ENCODE peak calls at places on chromosome 4, in six cellular contexts. L is left lung, S is tibial artery, E is AG04449, Z is choroid plexus epithelial cell, Y is pancreas. W is an unnamed sample.

GRCh38 chr4:110165382-110166285 is 32.8 kb downstream of the ELOVL6 start:
- DNase-seq in L (no peak), S (no peak), E (no peak), Z (peak; percentile 82), Y (no peak), W (peak; percentile 56)

GRCh38 chr4:24364852-24365251 is 219.5 kb downstream of the DHX15 start:
- DNase-seq in L (no peak), S (no peak), E (no peak), Z (no peak), Y (no peak), W (no peak)

GRCh38 chr4:119210760-119211159 is 1.8 kb upstream of the USP53 start:
- DNase-seq in L (no peak), S (no peak), E (no peak), Z (peak; percentile 72), Y (no peak), W (no peak)

GRCh38 chr4:6221851-6222760 is 21.8 kb upstream of the JAKMIP1 start:
- DNase-seq in L (no peak), S (peak; percentile 16), E (no peak), Z (peak; percentile 13), Y (peak; percentile 85), W (no peak)

GRCh38 chr4:128583753-128584712 is 225.5 kb upstream of the JADE1 start:
- DNase-seq in L (no peak), S (no peak), E (no peak), Z (no peak), Y (peak; percentile 95), W (no peak)

GRCh38 chr4:156330436-156331031 is 376.9 kb upstream of the CTSO start:
- DNase-seq in L (no peak), S (no peak), E (no peak), Z (no peak), Y (no peak), W (no peak)

GRCh38 chr4:94758700-94759399 is 1.1 kb downstream of the BMPR1B start:
- DNase-seq in L (no peak), S (no peak), E (no peak), Z (peak; percentile 22), Y (no peak), W (no peak)

GRCh38 chr4:73098713-73099112 is 29.2 kb upstream of the COX18 start:
- DNase-seq in L (no peak), S (no peak), E (no peak), Z (no peak), Y (no peak), W (no peak)

GRCh38 chr4:10703146-10703545 is 18.6 kb upstream of the CLNK start:
- DNase-seq in L (no peak), S (no peak), E (no peak), Z (no peak), Y (no peak), W (no peak)

GRCh38 chr4:179467890-179468289 is 2025.7 kb upstream of the AGA start:
- DNase-seq in L (no peak), S (no peak), E (no peak), Z (no peak), Y (no peak), W (no peak)

GRCh38 chr4:71609651-71610050 is 174.2 kb downstream of the GC start:
- DNase-seq in L (no peak), S (no peak), E (no peak), Z (no peak), Y (no peak), W (no peak)

GRCh38 chr4:139896242-139896752 is 230.7 kb downstream of the MGST2 start:
- DNase-seq in L (no peak), S (no peak), E (no peak), Z (no peak), Y (no peak), W (no peak)

GRCh38 chr4:118816538-118817177 is 19.3 kb downstream of the SEC24D start:
- DNase-seq in L (no peak), S (no peak), E (no peak), Z (peak; percentile 67), Y (no peak), W (no peak)

GRCh38 chr4:77433102-77433733 is 172.4 kb upstream of the CXCL13 start:
- DNase-seq in L (no peak), S (no peak), E (no peak), Z (peak; percentile 61), Y (no peak), W (peak; percentile 26)

GRCh38 chr4:112895785-112896184 is 153.7 kb upstream of the ANK2 start:
- DNase-seq in L (no peak), S (no peak), E (no peak), Z (no peak), Y (no peak), W (no peak)

GRCh38 chr4:143642611-143643010 is 57.9 kb downstream of the FREM3 start:
- DNase-seq in L (no peak), S (no peak), E (no peak), Z (no peak), Y (no peak), W (no peak)

GRCh38 chr4:151192556-151193235 is 84.3 kb upstream of the PRSS48 start:
- DNase-seq in L (no peak), S (no peak), E (no peak), Z (peak; percentile 64), Y (no peak), W (no peak)

GRCh38 chr4:102730968-102731533 is 29.7 kb downstream of the MANBA start:
- DNase-seq in L (no peak), S (no peak), E (no peak), Z (no peak), Y (no peak), W (no peak)

GRCh38 chr4:169446824-169447223 is 165.6 kb downstream of the NEK1 start:
- DNase-seq in L (no peak), S (no peak), E (no peak), Z (no peak), Y (no peak), W (no peak)

GRCh38 chr4:187908079-187908501 is 87.5 kb upstream of the ZFP42 start:
- DNase-seq in L (no peak), S (no peak), E (peak; percentile 63), Z (peak; percentile 12), Y (no peak), W (no peak)

DNA sequence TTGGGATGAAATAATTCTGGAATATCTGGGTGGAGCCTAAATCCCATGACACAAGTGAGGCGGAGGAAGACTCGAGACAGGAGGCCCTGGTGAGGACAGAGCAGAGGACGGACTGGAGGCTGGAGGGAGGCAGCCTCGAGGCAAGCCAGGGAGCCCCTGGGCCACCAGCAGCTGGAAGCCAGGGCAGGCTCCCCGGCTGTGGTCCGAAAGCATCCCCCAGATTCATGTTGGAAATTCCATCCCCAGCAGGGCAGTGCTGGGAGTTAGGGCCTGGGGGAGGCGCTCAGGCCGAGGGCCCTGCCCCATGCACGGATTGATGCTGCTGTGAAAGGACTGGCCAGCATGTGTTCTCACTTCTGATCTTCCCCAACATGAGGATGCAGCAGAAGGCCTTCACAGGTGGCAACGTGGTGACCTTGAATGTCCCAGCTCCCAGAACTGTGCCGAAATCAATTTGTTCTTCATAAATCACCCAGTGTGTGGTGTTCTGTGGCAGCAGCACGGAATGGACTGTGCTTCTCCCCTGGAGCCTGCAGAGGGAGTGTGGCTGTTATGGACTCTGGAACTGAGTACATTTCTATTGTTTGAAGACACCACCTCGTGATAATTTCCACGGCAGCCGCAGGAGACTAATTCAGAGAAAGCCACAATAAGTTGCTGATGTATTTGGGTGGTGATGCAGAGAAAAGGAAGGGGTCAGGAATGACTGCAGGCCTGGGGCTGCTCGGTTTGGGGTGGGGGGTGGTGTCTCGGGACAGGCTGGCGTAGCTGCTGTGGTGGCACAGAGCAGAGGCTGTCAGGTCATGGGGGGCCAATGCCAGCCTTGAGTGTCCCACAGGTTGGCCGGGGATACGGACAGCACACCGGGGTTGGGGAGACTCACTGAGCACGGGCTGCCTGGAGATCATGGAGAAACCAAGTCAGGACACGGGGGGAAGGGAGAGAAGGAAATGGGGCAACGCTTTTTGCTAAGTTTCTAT is 56.9 kb downstream of the PCGF3 start:
- DNase-seq in L (no peak), S (no peak), E (no peak), Z (peak; percentile 59), Y (peak; percentile 72), W (no peak)
- TF ChIP-seq CTCF in L (no peak), S (no peak), E (peak; percentile 31), Z (peak; percentile 69), Y (no peak), W (peak; percentile 16)

DNA sequence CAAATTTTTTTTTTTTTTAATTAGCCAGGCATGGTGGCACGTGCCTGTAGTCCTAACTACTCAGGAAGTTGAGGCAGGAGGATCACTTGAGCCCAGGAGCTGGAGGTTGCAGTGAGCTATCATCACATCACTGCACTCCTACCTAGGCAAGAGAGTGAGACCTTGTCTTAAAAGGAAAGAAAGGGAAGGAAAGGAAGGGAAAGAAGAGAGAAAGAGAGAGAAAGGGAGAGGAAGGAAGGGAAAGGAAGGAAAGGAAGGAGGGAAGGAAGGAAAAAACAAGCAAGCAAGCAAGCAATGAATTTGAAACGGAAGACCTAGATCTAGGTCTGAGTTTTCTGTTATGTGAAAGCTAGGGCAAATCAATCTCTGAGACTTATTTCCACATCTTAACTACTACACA is 4.7 kb downstream of the HAUS3 start:
- DNase-seq in L (no peak), S (no peak), E (no peak), Z (no peak), Y (no peak), W (no peak)
- H3K4me3 ChIP-seq in L (no peak overlapping the region), S (no peak overlapping the region), E (no peak overlapping the region), Z (no peak overlapping the region), Y (no peak overlapping the region), W (no peak overlapping the region)

DNA sequence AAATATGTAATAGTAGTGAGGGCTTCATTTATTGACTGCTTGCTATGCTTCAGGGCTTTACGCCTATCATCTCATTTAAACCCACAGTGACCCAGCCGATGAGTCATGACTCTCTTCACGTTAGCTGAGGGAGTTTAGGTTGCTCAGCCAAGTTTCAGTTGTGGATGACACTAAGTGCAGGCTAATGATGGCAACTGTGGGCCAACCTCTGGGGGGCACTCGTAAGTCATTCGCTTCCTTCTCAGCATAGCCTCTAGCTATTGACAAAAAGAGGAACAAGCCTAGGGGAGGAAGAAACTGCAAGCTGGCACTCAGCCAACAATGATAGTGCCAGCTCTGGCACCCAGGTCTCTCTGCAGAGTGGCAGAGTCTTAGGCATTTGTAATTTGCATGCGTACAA is 325.0 kb downstream of the ARHGAP10 start:
- DNase-seq in L (peak; percentile 77), S (peak; percentile 58), E (no peak), Z (peak; percentile 69), Y (no peak), W (peak; percentile 19)
- TF ChIP-seq CTCF in L (no peak), S (no peak), E (no peak), Z (peak; percentile 11), Y (no peak), W (no peak)

GRCh38 chr4:153222162-153222789 is 18.0 kb downstream of the TRIM2 start:
- DNase-seq in L (peak; percentile 42), S (peak; percentile 63), E (peak; percentile 33), Z (peak; percentile 76), Y (no peak), W (peak; percentile 63)

GRCh38 chr4:153220709-153221367 is 16.6 kb downstream of the TRIM2 start:
- DNase-seq in L (no peak), S (no peak), E (no peak), Z (no peak), Y (no peak), W (no peak)

GRCh38 chr4:153222790-153223417 is 18.7 kb downstream of the TRIM2 start:
- DNase-seq in L (peak; percentile 40), S (peak; percentile 54), E (no peak), Z (peak; percentile 48), Y (peak; percentile 77), W (no peak)

GRCh38 chr4:153223418-153223792 is 19.2 kb downstream of the TRIM2 start:
- DNase-seq in L (no peak), S (no peak), E (no peak), Z (peak; percentile 27), Y (no peak), W (no peak)

DNA sequence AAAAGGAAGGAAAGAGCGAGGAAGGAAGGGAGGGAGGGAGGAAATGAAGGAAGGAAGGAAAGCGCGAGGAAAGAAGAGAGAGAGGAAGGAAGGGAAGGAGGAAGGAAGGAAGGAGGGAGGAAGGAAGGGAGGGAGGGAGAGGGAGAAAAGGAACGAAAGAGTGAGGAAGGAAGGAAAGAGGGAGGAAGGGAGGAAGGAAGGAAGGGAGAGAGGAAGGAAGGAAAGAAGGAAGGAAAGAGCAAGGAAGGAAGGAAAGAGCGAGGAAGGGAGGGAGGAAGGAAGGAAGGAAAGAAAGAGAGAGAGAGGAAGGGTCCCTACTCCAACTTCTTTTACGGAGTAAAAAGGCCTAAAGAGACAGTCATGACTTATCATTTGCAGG is 17.5 kb downstream of the TRIM2 start:
- DNase-seq in L (no peak), S (no peak), E (no peak), Z (no peak), Y (no peak), W (no peak)
- H3K4me3 ChIP-seq in L (no peak overlapping the region), S (peak overlapping the region; percentile 75), E (peak overlapping the region; percentile 71), Z (peak overlapping the region; percentile 71), Y (no peak overlapping the region), W (peak overlapping the region; percentile 64)